ENCODE peak calls at places on chromosomes 1 and 21, in four cellular contexts. B, A, K and W are unnamed samples.

GRCh38 chr1:8097077-8097799 is 71.1 kb upstream of the ERRFI1 start:
- DNase-seq in B (peak), A (peak), K (peak), W (no peak)

GRCh38 chr1:8989821-8990220 is 36.4 kb downstream of the SLC2A7 start:
- DNase-seq in B (no peak), A (no peak), K (peak), W (no peak)

GRCh38 chr1:164637461-164638375 is 78.7 kb downstream of the PBX1 start:
- DNase-seq in B (peak), A (no peak), K (peak), W (no peak)

GRCh38 chr1:68544651-68545050 is 47.8 kb upstream of the DEPDC1 start:
- DNase-seq in B (no peak), A (no peak), K (no peak), W (no peak)

GRCh38 chr1:231068772-231069171 is 28.7 kb upstream of the FAM89A start:
- DNase-seq in B (no peak), A (no peak), K (no peak), W (no peak)

GRCh38 chr21:35063428-35064172 is 14.5 kb upstream of the RUNX1 start:
- DNase-seq in B (no peak), A (no peak), K (peak), W (no peak)

GRCh38 chr1:15425961-15426360 is 12.3 kb upstream of the CTRC start:
- DNase-seq in B (no peak), A (no peak), K (no peak), W (no peak)

GRCh38 chr1:201792534-201793305 is 36.2 kb upstream of the IPO9 start:
- DNase-seq in B (peak), A (peak), K (peak), W (peak)

GRCh38 chr1:31576743-31577455 is 584 bp downstream of the TINAGL1 start:
- DNase-seq in B (no peak), A (no peak), K (no peak), W (peak)

GRCh38 chr1:105260018-105260417 is 1510.3 kb downstream of the AMY1C start:
- DNase-seq in B (no peak), A (no peak), K (no peak), W (no peak)

GRCh38 chr1:79128726-79129125 is 122.2 kb upstream of the ADGRL4 start:
- DNase-seq in B (peak), A (peak), K (peak), W (no peak)

GRCh38 chr1:56301791-56302190 is 277.6 kb downstream of the PLPP3 start:
- DNase-seq in B (peak), A (peak), K (peak), W (no peak)

GRCh38 chr1:63916485-63917360 is 142.9 kb downstream of the ROR1 start:
- DNase-seq in B (no peak), A (no peak), K (no peak), W (no peak)

GRCh38 chr1:244092293-244093264 is 41.5 kb downstream of the ZBTB18 start:
- DNase-seq in B (peak), A (peak), K (peak), W (no peak)

GRCh38 chr1:22913421-22913820 is 59.2 kb downstream of the LACTBL1 start:
- DNase-seq in B (no peak), A (no peak), K (no peak), W (no peak)

GRCh38 chr1:150558761-150559626 is 9.8 kb downstream of the ADAMTSL4 start:
- DNase-seq in B (no peak), A (no peak), K (no peak), W (peak)

GRCh38 chr1:244010191-244010590 is 40.9 kb upstream of the ZBTB18 start:
- DNase-seq in B (peak), A (no peak), K (peak), W (no peak)

GRCh38 chr1:38609166-38609880 is 250.2 kb downstream of the RRAGC start:
- DNase-seq in B (no peak), A (no peak), K (no peak), W (no peak)

GRCh38 chr1:205967555-205968335 is 24.5 kb upstream of the SLC26A9 start:
- DNase-seq in B (no peak), A (no peak), K (peak), W (no peak)

GRCh38 chr1:221939598-221939997 is 197.7 kb upstream of the DUSP10 start:
- DNase-seq in B (no peak), A (no peak), K (no peak), W (no peak)

GRCh38 chr1:55679971-55680370 is 464.8 kb upstream of the USP24 start:
- DNase-seq in B (peak), A (no peak), K (no peak), W (no peak)

GRCh38 chr1:28301368-28302174 is 27.3 kb upstream of the MED18 start:
- DNase-seq in B (peak), A (no peak), K (peak), W (no peak)

GRCh38 chr1:44553771-44554170 is 120.5 kb downstream of the TMEM53 start:
- DNase-seq in B (peak), A (no peak), K (peak), W (no peak)

GRCh38 chr1:96834986-96835385 is 113.4 kb downstream of the PTBP2 start:
- DNase-seq in B (no peak), A (no peak), K (no peak), W (no peak)

GRCh38 chr1:154577346-154578057 is 9.9 kb downstream of the CHRNB2 start:
- DNase-seq in B (no peak), A (no peak), K (no peak), W (no peak)

GRCh38 chr1:42680921-42681683 is 1.1 kb upstream of the YBX1 start:
- DNase-seq in B (peak), A (no peak), K (peak), W (no peak)

GRCh38 chr1:183147735-183148134 is 38.3 kb upstream of the LAMC2 start:
- DNase-seq in B (peak), A (no peak), K (no peak), W (no peak)

GRCh38 chr21:38289697-38290096 is 32.9 kb downstream of the KCNJ15 start:
- DNase-seq in B (peak), A (peak), K (peak), W (no peak)

GRCh38 chr1:14441302-14441741 is 157.2 kb upstream of the KAZN start:
- DNase-seq in B (peak), A (peak), K (peak), W (no peak)

GRCh38 chr1:45629035-45629434 is 5.2 kb upstream of the CCDC17 start:
- DNase-seq in B (no peak), A (no peak), K (no peak), W (no peak)

GRCh38 chr1:208203127-208203847 is 40.9 kb downstream of the PLXNA2 start:
- DNase-seq in B (peak), A (no peak), K (peak), W (peak)

GRCh38 chr1:219312967-219313366 is 139.3 kb downstream of the LYPLAL1 start:
- DNase-seq in B (peak), A (peak), K (peak), W (no peak)

GRCh38 chr1:31576201-31576669 is at the start of gene TINAGL1:
- DNase-seq in B (no peak), A (no peak), K (peak), W (peak)

GRCh38 chr1:169495916-169496315 is 10.2 kb upstream of the SLC19A2 start:
- DNase-seq in B (no peak), A (no peak), K (no peak), W (no peak)

GRCh38 chr1:116825735-116826438 is 71.7 kb downstream of the CD2 start:
- DNase-seq in B (no peak), A (no peak), K (no peak), W (no peak)

GRCh38 chr1:167339405-167339804 is 118.7 kb downstream of the POU2F1 start:
- DNase-seq in B (no peak), A (no peak), K (no peak), W (no peak)

DNA sequence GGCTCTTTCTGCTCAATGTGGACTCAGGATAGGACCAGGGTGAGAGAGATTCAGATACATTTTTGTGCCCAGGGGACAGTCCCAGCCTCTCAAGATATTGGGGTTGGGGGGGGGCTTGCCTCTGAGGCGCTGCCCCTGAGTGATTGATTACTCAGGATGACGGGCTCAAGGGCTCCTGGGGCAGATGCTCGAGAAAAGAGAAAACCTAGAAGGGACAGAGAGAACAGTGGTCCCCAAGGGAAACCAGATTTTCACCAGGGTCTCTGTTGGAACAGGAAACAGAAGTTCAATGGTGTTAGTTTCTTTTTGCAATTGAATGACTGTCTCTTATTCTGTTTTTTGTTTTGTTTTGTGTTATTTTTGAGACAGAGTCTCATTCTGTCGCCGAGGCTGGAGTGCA is 19.3 kb downstream of the PADI2 start:
- DNase-seq in B (no peak), A (no peak), K (no peak), W (no peak)
- H3K4me3 ChIP-seq in B (no peak), A (no peak), K (no peak), W (no peak)

DNA sequence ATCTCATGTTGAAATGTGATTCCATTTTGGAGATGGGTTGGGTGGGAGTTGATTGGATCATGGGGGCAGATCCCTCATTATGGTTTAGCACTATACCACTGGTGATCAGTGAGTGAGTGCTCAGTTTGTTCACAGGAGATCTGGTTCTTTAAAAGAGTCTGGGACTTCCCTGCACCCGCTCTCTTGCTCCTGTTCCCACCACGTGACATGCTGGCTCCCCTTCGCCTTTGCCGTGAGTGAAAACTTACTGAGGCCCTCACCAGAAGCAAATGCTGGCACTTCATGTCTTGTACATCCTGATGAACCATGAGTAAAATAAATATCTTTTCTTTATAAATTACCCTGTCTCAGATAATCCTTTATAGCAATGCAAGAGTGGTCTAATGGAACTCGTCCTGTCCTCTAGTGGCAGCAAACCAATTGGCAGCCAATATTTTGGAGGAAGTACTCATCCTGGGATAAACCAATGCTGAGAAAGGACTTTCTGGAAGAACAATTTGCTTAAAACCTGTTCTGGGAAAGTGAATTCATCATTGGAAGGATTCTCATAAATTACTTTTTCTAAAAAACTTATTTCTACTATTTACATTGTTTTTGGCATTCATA is 27.8 kb upstream of the CYP4A11 start:
- DNase-seq in B (no peak), A (no peak), K (peak), W (no peak)
- TF ChIP-seq CTCF in B (no peak), A (no peak), K (peak), W (no peak)

DNA sequence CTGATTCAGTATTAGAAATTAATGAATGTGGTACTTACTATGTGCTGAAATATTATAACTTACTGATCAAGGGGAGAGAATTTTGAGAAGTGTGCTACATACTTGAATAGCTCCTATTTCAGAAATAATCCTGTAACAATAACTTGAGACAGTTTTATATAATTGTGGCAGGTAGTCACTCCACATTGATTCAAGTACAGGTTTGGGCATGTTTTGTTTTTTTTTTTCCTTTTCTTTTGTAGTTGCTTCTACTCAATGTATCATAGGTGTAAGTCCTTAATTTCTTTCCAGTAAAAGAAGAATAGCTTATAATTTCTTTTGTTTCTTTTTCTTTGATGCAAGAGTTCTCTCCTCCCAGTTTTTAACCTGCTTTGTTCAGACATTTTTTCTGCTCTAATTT is 86.1 kb upstream of the ADGRL2 start:
- DNase-seq in B (no peak), A (no peak), K (no peak), W (no peak)
- H3K4me3 ChIP-seq in B (no peak), A (no peak), K (no peak), W (no peak)

GRCh38 chr1:101191049-101191448 is 45.8 kb upstream of the S1PR1 start:
- DNase-seq in B (no peak), A (no peak), K (no peak), W (no peak)

GRCh38 chr1:101196668-101197067 is 40.2 kb upstream of the S1PR1 start:
- DNase-seq in B (no peak), A (no peak), K (no peak), W (no peak)

GRCh38 chr1:101190441-101190840 is 46.4 kb upstream of the S1PR1 start:
- DNase-seq in B (peak), A (no peak), K (no peak), W (no peak)

GRCh38 chr1:101198842-101199636 is 37.8 kb upstream of the S1PR1 start:
- DNase-seq in B (no peak), A (no peak), K (no peak), W (no peak)

DNA sequence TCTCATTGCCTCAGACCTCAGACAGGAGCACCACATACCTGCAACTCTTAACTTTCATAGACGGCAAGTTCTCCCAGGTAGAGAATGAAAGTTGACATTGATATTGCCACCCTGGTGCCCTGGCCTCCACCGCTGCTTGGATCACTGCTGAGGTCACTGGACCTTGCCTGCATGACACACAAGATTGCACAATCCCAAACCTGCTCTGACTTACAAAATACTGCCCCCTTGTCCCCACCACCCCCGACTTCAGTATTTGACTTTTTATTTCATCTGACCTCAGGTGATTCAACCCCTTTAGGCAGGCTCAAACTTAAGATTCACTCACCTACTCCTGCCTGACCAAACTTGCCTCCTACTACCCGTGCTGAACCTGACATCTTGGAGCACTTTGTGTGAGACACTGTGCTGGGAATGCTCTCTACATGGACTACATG is 43.1 kb upstream of the S1PR1 start:
- DNase-seq in B (no peak), A (no peak), K (no peak), W (no peak)
- TF ChIP-seq CTCF in B (no peak), A (no peak), K (no peak), W (no peak)

GRCh38 chr21:33360281-33360680 is 35.5 kb downstream of the IFNAR1 start:
- DNase-seq in B (peak), A (peak), K (peak), W (no peak)

GRCh38 chr21:33364830-33365229 is 38.4 kb upstream of the IFNGR2 start:
- DNase-seq in B (no peak), A (no peak), K (no peak), W (no peak)

GRCh38 chr21:33360871-33361602 is 36.3 kb downstream of the IFNAR1 start:
- DNase-seq in B (peak), A (peak), K (peak), W (peak)

GRCh38 chr21:33359446-33359845 is 34.7 kb downstream of the IFNAR1 start:
- DNase-seq in B (no peak), A (no peak), K (no peak), W (no peak)

GRCh38 chr21:33362044-33362555 is 37.3 kb downstream of the IFNAR1 start:
- DNase-seq in B (no peak), A (no peak), K (peak), W (no peak)
- H3K4me3 ChIP-seq in B (no peak), A (no peak), K (peak), W (no peak)